ENCODE peak calls at places on chromosomes 16 and 17, in six cellular contexts. Y is stimulated activated CD4-positive, alpha-beta T cell treated with anti-CD3 and anti-CD28 coated beads, TNF-alpha, amount 100 ng/mL, for 24 hours; T is CD8-positive, alpha-beta T cell; B is T-cell; S is bronchial epithelial cell; N is ACHN. G is an unnamed sample.

GRCh38 chr17:21677911-21678310 is 14.4 kb upstream of the KCNJ18 start:
- DNase-seq in B (no peak), T (no peak), Y (no peak), N (no peak), S (no peak), G (no peak)

GRCh38 chr16:24580665-24581064 is 41.3 kb downstream of the RBBP6 start:
- DNase-seq in T (no peak), N (peak), Y (no peak), B (no peak), S (peak), G (no peak)

GRCh38 chr17:15456972-15457722 is 10.3 kb downstream of the CDRT4 start:
- DNase-seq in B (no peak), N (no peak), T (no peak), S (no peak), Y (no peak), G (no peak)

GRCh38 chr16:46638947-46639925 is 18.1 kb upstream of the SHCBP1 start:
- DNase-seq in N (no peak), B (no peak), S (peak), T (no peak), Y (no peak), G (no peak)

GRCh38 chr16:2724816-2725348 is 4.9 kb upstream of the PRSS27 start:
- DNase-seq in Y (no peak), N (no peak), S (no peak), B (no peak), T (no peak), G (no peak)

GRCh38 chr16:83143788-83144187 is 517.0 kb downstream of the CDH13 start:
- DNase-seq in B (no peak), Y (no peak), S (peak), T (no peak), N (no peak), G (no peak)

GRCh38 chr16:56388209-56388608 is 37.1 kb downstream of the AMFR start:
- DNase-seq in S (peak), B (no peak), T (no peak), N (no peak), Y (no peak), G (no peak)

GRCh38 chr16:11639925-11640899 is 28.0 kb upstream of the SNN start:
- DNase-seq in B (peak), Y (no peak), S (peak), T (no peak), N (peak), G (peak)

GRCh38 chr17:30379303-30380105 is 777 bp downstream of the CPD start:
- DNase-seq in N (no peak), T (no peak), Y (no peak), B (peak), S (no peak), G (peak)

GRCh38 chr17:49254066-49254465 is 23.5 kb upstream of the PHOSPHO1 start:
- DNase-seq in S (no peak), Y (no peak), B (no peak), T (no peak), N (no peak), G (no peak)

GRCh38 chr17:75116681-75117080 is 6.9 kb downstream of the ARMC7 start:
- DNase-seq in S (no peak), N (no peak), B (no peak), Y (no peak), T (no peak), G (no peak)

GRCh38 chr16:64362193-64362592 is 759.7 kb downstream of the CDH11 start:
- DNase-seq in B (no peak), S (peak), Y (no peak), T (no peak), N (peak), G (no peak)

G was measured in Right ventricle myocardium inferior.